ENCODE peak calls at places on chromosomes 12 and 14, in seven cellular contexts. One of them, this sample, is unnamed.

GRCh38 chr14:50312734-50313054 is 570 bp downstream of the DMAC2L start:
- DNase-seq in brain microvascular endothelial cell: no peak
- DNase-seq in cardiac fibroblast: no peak
- DNase-seq in H1: no peak
- DNase-seq in omental fat pad: no peak
- DNase-seq in fibroblast of lung: no peak
- DNase-seq in B cell: no peak
- DNase-seq in this sample: no peak

GRCh38 chr12:75820848-75821578 is 210.6 kb downstream of the PHLDA1 start:
- DNase-seq in brain microvascular endothelial cell: peak; percentile 53
- DNase-seq in cardiac fibroblast: peak; percentile 93
- DNase-seq in H1: no peak
- DNase-seq in omental fat pad: no peak
- DNase-seq in fibroblast of lung: peak; percentile 96
- DNase-seq in B cell: no peak
- DNase-seq in this sample: no peak

GRCh38 chr12:24475337-24475736 is 473.6 kb downstream of the BCAT1 start:
- DNase-seq in brain microvascular endothelial cell: no peak
- DNase-seq in cardiac fibroblast: no peak
- DNase-seq in H1: no peak
- DNase-seq in omental fat pad: no peak
- DNase-seq in fibroblast of lung: no peak
- DNase-seq in B cell: no peak
- DNase-seq in this sample: no peak

GRCh38 chr14:52283099-52283498 is 15.6 kb downstream of the PTGDR start:
- DNase-seq in brain microvascular endothelial cell: no peak
- DNase-seq in cardiac fibroblast: no peak
- DNase-seq in H1: no peak
- DNase-seq in omental fat pad: no peak
- DNase-seq in fibroblast of lung: no peak
- DNase-seq in B cell: no peak
- DNase-seq in this sample: no peak

GRCh38 chr14:75370416-75371205 is 57.2 kb upstream of the JDP2 start:
- DNase-seq in brain microvascular endothelial cell: no peak
- DNase-seq in cardiac fibroblast: no peak
- DNase-seq in H1: no peak
- DNase-seq in omental fat pad: no peak
- DNase-seq in fibroblast of lung: no peak
- DNase-seq in B cell: no peak
- DNase-seq in this sample: no peak

GRCh38 chr14:104342435-104343293 is 204.3 kb downstream of the KIF26A start:
- DNase-seq in brain microvascular endothelial cell: no peak
- DNase-seq in cardiac fibroblast: no peak
- DNase-seq in H1: no peak
- DNase-seq in omental fat pad: no peak
- DNase-seq in fibroblast of lung: no peak
- DNase-seq in B cell: no peak
- DNase-seq in this sample: no peak

GRCh38 chr14:59086241-59086899 is 102.1 kb upstream of the DAAM1 start:
- DNase-seq in brain microvascular endothelial cell: peak; percentile 78
- DNase-seq in cardiac fibroblast: peak; percentile 20
- DNase-seq in H1: no peak
- DNase-seq in omental fat pad: no peak
- DNase-seq in fibroblast of lung: peak; percentile 77
- DNase-seq in B cell: no peak
- DNase-seq in this sample: no peak

GRCh38 chr12:114944736-114945135 is 260.8 kb upstream of the TBX3 start:
- DNase-seq in brain microvascular endothelial cell: no peak
- DNase-seq in cardiac fibroblast: no peak
- DNase-seq in H1: no peak
- DNase-seq in omental fat pad: no peak
- DNase-seq in fibroblast of lung: no peak
- DNase-seq in B cell: no peak
- DNase-seq in this sample: no peak

GRCh38 chr12:57521475-57522018 is 1.1 kb upstream of the MBD6 start:
- DNase-seq in brain microvascular endothelial cell: no peak
- DNase-seq in cardiac fibroblast: no peak
- DNase-seq in H1: no peak
- DNase-seq in omental fat pad: no peak
- DNase-seq in fibroblast of lung: peak; percentile 59
- DNase-seq in B cell: no peak
- DNase-seq in this sample: no peak

GRCh38 chr12:57518920-57519757 is 1.2 kb downstream of the DDIT3 start:
- DNase-seq in brain microvascular endothelial cell: peak; percentile 48
- DNase-seq in cardiac fibroblast: peak; percentile 76
- DNase-seq in H1: no peak
- DNase-seq in omental fat pad: no peak
- DNase-seq in fibroblast of lung: peak; percentile 16
- DNase-seq in B cell: no peak
- DNase-seq in this sample: no peak

GRCh38 chr12:57519758-57520007 is 631 bp downstream of the DDIT3 start:
- DNase-seq in brain microvascular endothelial cell: no peak
- DNase-seq in cardiac fibroblast: no peak
- DNase-seq in H1: no peak
- DNase-seq in omental fat pad: no peak
- DNase-seq in fibroblast of lung: no peak
- DNase-seq in B cell: no peak
- DNase-seq in this sample: no peak

GRCh38 chr12:57518176-57518919 is 2.0 kb downstream of the DDIT3 start:
- DNase-seq in brain microvascular endothelial cell: no peak
- DNase-seq in cardiac fibroblast: peak; percentile 32
- DNase-seq in H1: no peak
- DNase-seq in omental fat pad: no peak
- DNase-seq in fibroblast of lung: no peak
- DNase-seq in B cell: no peak
- DNase-seq in this sample: no peak

GRCh38 chr12:57520008-57520726 is at the start of gene DDIT3:
- DNase-seq in brain microvascular endothelial cell: peak; percentile 98
- DNase-seq in cardiac fibroblast: peak; percentile 99
- DNase-seq in H1: peak; percentile 96
- DNase-seq in omental fat pad: peak; percentile 98
- DNase-seq in fibroblast of lung: peak; percentile 95
- DNase-seq in B cell: peak; percentile 91
- DNase-seq in this sample: peak; percentile 57
- TF ChIP-seq CTCF in brain microvascular endothelial cell: no peak
- TF ChIP-seq CTCF in cardiac fibroblast: no peak
- TF ChIP-seq CTCF in H1: no peak
- TF ChIP-seq CTCF in omental fat pad: no peak
- TF ChIP-seq CTCF in fibroblast of lung: no peak
- TF ChIP-seq CTCF in B cell: no peak
- TF ChIP-seq CTCF in this sample: no peak

GRCh38 chr12:22046090-22046967 is at the start of gene CMAS:
- DNase-seq in brain microvascular endothelial cell: peak; percentile 42
- DNase-seq in cardiac fibroblast: peak; percentile 70
- DNase-seq in H1: peak; percentile 38
- DNase-seq in omental fat pad: peak; percentile 53
- DNase-seq in fibroblast of lung: peak; percentile 68
- DNase-seq in B cell: peak; percentile 85
- DNase-seq in this sample: peak; percentile 89
- TF ChIP-seq CTCF in brain microvascular endothelial cell: no peak
- TF ChIP-seq CTCF in cardiac fibroblast: no peak
- TF ChIP-seq CTCF in H1: no peak
- TF ChIP-seq CTCF in omental fat pad: no peak
- TF ChIP-seq CTCF in fibroblast of lung: no peak
- TF ChIP-seq CTCF in B cell: no peak
- TF ChIP-seq CTCF in this sample: no peak

GRCh38 chr12:98939350-98939749 is 294.3 kb downstream of the APAF1 start:
- DNase-seq in brain microvascular endothelial cell: peak; percentile 44
- DNase-seq in cardiac fibroblast: peak; percentile 48
- DNase-seq in H1: no peak
- DNase-seq in omental fat pad: no peak
- DNase-seq in fibroblast of lung: peak; percentile 63
- DNase-seq in B cell: no peak
- DNase-seq in this sample: no peak
- TF ChIP-seq CTCF in brain microvascular endothelial cell: peak; percentile 70
- TF ChIP-seq CTCF in cardiac fibroblast: peak; percentile 38
- TF ChIP-seq CTCF in H1: peak; percentile 78
- TF ChIP-seq CTCF in omental fat pad: no peak
- TF ChIP-seq CTCF in fibroblast of lung: peak; percentile 26
- TF ChIP-seq CTCF in B cell: no peak
- TF ChIP-seq CTCF in this sample: peak; percentile 50

GRCh38 chr12:98516184-98516873 is 939 bp downstream of the TMPO start:
- DNase-seq in brain microvascular endothelial cell: peak; percentile 60
- DNase-seq in cardiac fibroblast: peak; percentile 90
- DNase-seq in H1: no peak
- DNase-seq in omental fat pad: no peak
- DNase-seq in fibroblast of lung: peak; percentile 72
- DNase-seq in B cell: peak; percentile 73
- DNase-seq in this sample: peak; percentile 89
- TF ChIP-seq CTCF in brain microvascular endothelial cell: peak; percentile 71
- TF ChIP-seq CTCF in cardiac fibroblast: peak; percentile 57
- TF ChIP-seq CTCF in H1: peak; percentile 46
- TF ChIP-seq CTCF in omental fat pad: no peak
- TF ChIP-seq CTCF in fibroblast of lung: peak; percentile 70
- TF ChIP-seq CTCF in B cell: peak; percentile 80
- TF ChIP-seq CTCF in this sample: peak; percentile 72

GRCh38 chr12:121792607-121793500 is 634 bp downstream of the RHOF start:
- DNase-seq in brain microvascular endothelial cell: no peak
- DNase-seq in cardiac fibroblast: no peak
- DNase-seq in H1: no peak
- DNase-seq in omental fat pad: no peak
- DNase-seq in fibroblast of lung: no peak
- DNase-seq in B cell: peak; percentile 80
- DNase-seq in this sample: peak; percentile 80

GRCh38 chr12:121789800-121790748 is 3.4 kb downstream of the RHOF start:
- DNase-seq in brain microvascular endothelial cell: no peak
- DNase-seq in cardiac fibroblast: no peak
- DNase-seq in H1: no peak
- DNase-seq in omental fat pad: no peak
- DNase-seq in fibroblast of lung: no peak
- DNase-seq in B cell: peak; percentile 86
- DNase-seq in this sample: peak; percentile 83

GRCh38 chr12:121793501-121793835 is at the start of gene RHOF:
- DNase-seq in brain microvascular endothelial cell: no peak
- DNase-seq in cardiac fibroblast: no peak
- DNase-seq in H1: no peak
- DNase-seq in omental fat pad: no peak
- DNase-seq in fibroblast of lung: no peak
- DNase-seq in B cell: peak; percentile 81
- DNase-seq in this sample: peak; percentile 84

GRCh38 chr12:121793836-121794531 is 496 bp upstream of the RHOF start:
- DNase-seq in brain microvascular endothelial cell: peak; percentile 86
- DNase-seq in cardiac fibroblast: peak; percentile 90
- DNase-seq in H1: peak; percentile 87
- DNase-seq in omental fat pad: peak; percentile 64
- DNase-seq in fibroblast of lung: peak; percentile 91
- DNase-seq in B cell: peak; percentile 94
- DNase-seq in this sample: peak; percentile 92

GRCh38 chr12:121791671-121792496 is 1.6 kb downstream of the RHOF start:
- DNase-seq in brain microvascular endothelial cell: no peak
- DNase-seq in cardiac fibroblast: no peak
- DNase-seq in H1: no peak
- DNase-seq in omental fat pad: no peak
- DNase-seq in fibroblast of lung: no peak
- DNase-seq in B cell: no peak
- DNase-seq in this sample: no peak
- TF ChIP-seq CTCF in brain microvascular endothelial cell: no peak
- TF ChIP-seq CTCF in cardiac fibroblast: no peak
- TF ChIP-seq CTCF in H1: no peak
- TF ChIP-seq CTCF in omental fat pad: no peak
- TF ChIP-seq CTCF in fibroblast of lung: no peak
- TF ChIP-seq CTCF in B cell: no peak
- TF ChIP-seq CTCF in this sample: no peak

DNA sequence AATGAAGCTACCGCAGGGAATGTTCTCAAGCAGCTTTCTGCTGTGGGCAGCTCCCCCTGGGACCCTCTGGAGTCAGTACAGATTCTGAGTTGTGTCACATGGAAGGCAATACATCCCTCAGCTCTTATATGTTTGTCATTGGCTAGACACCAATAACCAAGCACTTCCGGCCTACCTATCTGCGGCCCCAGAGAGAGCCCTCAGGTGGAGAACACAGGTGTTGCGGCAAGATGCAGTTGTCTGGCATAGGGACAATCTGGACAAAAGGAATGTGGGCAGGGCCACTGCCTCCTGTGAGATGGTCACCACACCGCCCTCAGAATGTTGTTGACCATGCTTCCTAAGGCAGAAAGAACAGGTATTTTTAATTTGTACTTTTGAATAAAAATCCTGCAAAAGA is 118.7 kb downstream of the BRMS1L start:
- DNase-seq in brain microvascular endothelial cell: no peak
- DNase-seq in cardiac fibroblast: peak; percentile 1
- DNase-seq in H1: peak; percentile 21
- DNase-seq in omental fat pad: no peak
- DNase-seq in fibroblast of lung: no peak
- DNase-seq in B cell: no peak
- DNase-seq in this sample: peak; percentile 25
- TF ChIP-seq CTCF in brain microvascular endothelial cell: peak; percentile 40
- TF ChIP-seq CTCF in cardiac fibroblast: no peak
- TF ChIP-seq CTCF in H1: peak; percentile 78
- TF ChIP-seq CTCF in omental fat pad: no peak
- TF ChIP-seq CTCF in fibroblast of lung: no peak
- TF ChIP-seq CTCF in B cell: no peak
- TF ChIP-seq CTCF in this sample: peak; percentile 43

GRCh38 chr12:100672075-100672592 is 98.7 kb downstream of the GAS2L3 start:
- DNase-seq in brain microvascular endothelial cell: no peak
- DNase-seq in cardiac fibroblast: peak; percentile 15
- DNase-seq in H1: no peak
- DNase-seq in omental fat pad: no peak
- DNase-seq in fibroblast of lung: no peak
- DNase-seq in B cell: peak; percentile 23
- DNase-seq in this sample: peak; percentile 36
- TF ChIP-seq CTCF in brain microvascular endothelial cell: peak; percentile 79
- TF ChIP-seq CTCF in cardiac fibroblast: peak; percentile 70
- TF ChIP-seq CTCF in H1: peak; percentile 85
- TF ChIP-seq CTCF in omental fat pad: no peak
- TF ChIP-seq CTCF in fibroblast of lung: peak; percentile 47
- TF ChIP-seq CTCF in B cell: peak; percentile 54
- TF ChIP-seq CTCF in this sample: peak; percentile 76

GRCh38 chr12:119505001-119505400 is 88.6 kb upstream of the TMEM233 start:
- DNase-seq in brain microvascular endothelial cell: no peak
- DNase-seq in cardiac fibroblast: no peak
- DNase-seq in H1: no peak
- DNase-seq in omental fat pad: no peak
- DNase-seq in fibroblast of lung: peak; percentile 16
- DNase-seq in B cell: no peak
- DNase-seq in this sample: no peak

GRCh38 chr12:119500209-119500608 is 93.4 kb upstream of the TMEM233 start:
- DNase-seq in brain microvascular endothelial cell: no peak
- DNase-seq in cardiac fibroblast: no peak
- DNase-seq in H1: no peak
- DNase-seq in omental fat pad: no peak
- DNase-seq in fibroblast of lung: no peak
- DNase-seq in B cell: no peak
- DNase-seq in this sample: no peak
- TF ChIP-seq CTCF in brain microvascular endothelial cell: no peak
- TF ChIP-seq CTCF in cardiac fibroblast: no peak
- TF ChIP-seq CTCF in H1: peak; percentile 27
- TF ChIP-seq CTCF in omental fat pad: no peak
- TF ChIP-seq CTCF in fibroblast of lung: no peak
- TF ChIP-seq CTCF in B cell: no peak
- TF ChIP-seq CTCF in this sample: no peak

DNA sequence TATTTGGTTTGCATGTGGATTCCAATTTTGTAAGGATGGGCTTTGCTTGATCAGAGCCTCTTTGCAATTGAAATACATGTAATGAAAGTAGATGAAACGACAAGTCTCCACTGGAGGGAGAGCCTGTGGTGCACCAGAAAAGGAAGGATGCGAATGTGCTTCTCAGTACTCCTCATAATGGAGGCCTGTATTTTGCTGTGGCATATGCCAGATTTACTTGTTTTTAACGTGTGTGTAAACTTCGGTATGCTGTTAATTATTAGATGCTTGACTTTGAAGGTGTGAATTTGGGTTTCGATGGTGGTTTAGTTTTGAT is 2.8 kb downstream of the DYRK2 start:
- DNase-seq in brain microvascular endothelial cell: no peak
- DNase-seq in cardiac fibroblast: peak; percentile 62
- DNase-seq in H1: no peak
- DNase-seq in omental fat pad: no peak
- DNase-seq in fibroblast of lung: peak; percentile 41
- DNase-seq in B cell: peak; percentile 45
- DNase-seq in this sample: peak; percentile 50
- TF ChIP-seq CTCF in brain microvascular endothelial cell: peak; percentile 61
- TF ChIP-seq CTCF in cardiac fibroblast: peak; percentile 29
- TF ChIP-seq CTCF in H1: no peak
- TF ChIP-seq CTCF in omental fat pad: no peak
- TF ChIP-seq CTCF in fibroblast of lung: peak; percentile 38
- TF ChIP-seq CTCF in B cell: no peak
- TF ChIP-seq CTCF in this sample: peak; percentile 24